ENCODE peak calls at places on chromosomes 16 and 17, in four cellular contexts. B is right lobe of liver, R is gastrocnemius medialis, A is Peyer's patch. Y is an unnamed sample. For H3K27me3, the result is how much of the 10 kb centered on the place peaks cover.

GRCh38 chr17:50355336-50355700 is 9.4 kb downstream of the XYLT2 start:
- DNase-seq in B (no peak), R (no peak), A (no peak), Y (no peak)

GRCh38 chr16:15735610-15736009 is 85.6 kb downstream of the NDE1 start:
- DNase-seq in A (no peak), B (no peak), R (no peak), Y (no peak)

GRCh38 chr16:4800290-4801041 is 2.0 kb downstream of the ROGDI start:
- DNase-seq in B (peak), R (no peak), A (peak), Y (no peak)

GRCh38 chr16:56345406-56346050 is 79.8 kb downstream of the AMFR start:
- DNase-seq in R (no peak), B (peak), A (no peak), Y (no peak)

GRCh38 chr16:72203401-72203800 is 31.4 kb upstream of the PMFBP1 start:
- DNase-seq in B (no peak), R (peak), A (no peak), Y (no peak)

GRCh38 chr17:45777388-45777787 is 6.7 kb upstream of the CRHR1 start:
- DNase-seq in R (no peak), B (no peak), A (no peak), Y (no peak)

GRCh38 chr17:5821057-5821456 is 236.7 kb upstream of the NLRP1 start:
- DNase-seq in R (no peak), B (no peak), A (no peak), Y (no peak)

GRCh38 chr16:29674188-29674587 is 4.8 kb upstream of the QPRT start:
- DNase-seq in R (no peak), B (no peak), A (peak), Y (no peak)

GRCh38 chr16:15820837-15821236 is 36.0 kb downstream of the MYH11 start:
- DNase-seq in B (no peak), A (no peak), R (no peak), Y (no peak)

GRCh38 chr16:81237282-81237681 is 1.2 kb upstream of the BCO1 start:
- DNase-seq in B (peak), A (peak), R (peak), Y (no peak)

GRCh38 chr17:63139356-63139755 is 173.3 kb downstream of the TANC2 start:
- DNase-seq in B (no peak), A (no peak), R (no peak), Y (no peak)

GRCh38 chr17:63137163-63137562 is 171.1 kb downstream of the TANC2 start:
- DNase-seq in B (no peak), R (no peak), A (no peak), Y (no peak)

GRCh38 chr17:63142836-63143235 is 176.8 kb downstream of the TANC2 start:
- DNase-seq in R (no peak), A (no peak), B (no peak), Y (no peak)

GRCh38 chr17:63138713-63139112 is 172.7 kb downstream of the TANC2 start:
- DNase-seq in B (no peak), A (no peak), R (no peak), Y (no peak)

DNA sequence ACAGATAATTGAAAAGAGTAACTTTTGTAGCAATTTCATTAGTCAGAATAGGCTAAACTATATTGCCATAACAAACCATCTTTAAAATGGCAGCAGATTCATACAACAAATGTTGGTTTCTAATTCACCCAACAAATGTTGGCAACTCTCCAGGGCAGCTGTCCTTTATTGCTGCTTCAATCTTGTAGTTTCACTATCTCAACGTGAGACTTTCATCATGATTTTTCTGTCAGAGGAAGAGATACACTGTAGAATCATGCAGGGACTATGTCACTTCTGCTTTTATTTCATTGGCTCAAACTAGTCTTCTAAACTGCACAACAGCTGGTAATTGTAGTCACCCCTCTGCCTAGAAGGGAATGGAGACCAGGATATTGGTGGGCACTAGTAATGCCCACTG is 174.2 kb downstream of the TANC2 start:
- DNase-seq in B (no peak), R (no peak), A (no peak), Y (no peak)
- H3K27me3 ChIP-seq in B (under half), R (under half), A (under half), Y (under half)

GRCh38 chr17:27471321-27472269 is 15.3 kb downstream of the KSR1 start:
- DNase-seq in A (peak), B (no peak), R (no peak), Y (peak)

GRCh38 chr17:27473748-27474609 is 17.7 kb downstream of the KSR1 start:
- DNase-seq in A (peak), R (no peak), B (peak), Y (peak)

GRCh38 chr17:27475070-27475673 is 18.9 kb downstream of the KSR1 start:
- DNase-seq in B (no peak), A (no peak), R (no peak), Y (no peak)

GRCh38 chr17:27475981-27476895 is 20.0 kb downstream of the KSR1 start:
- DNase-seq in B (no peak), R (no peak), A (no peak), Y (no peak)

GRCh38 chr17:27473190-27473747 is 17.0 kb downstream of the KSR1 start:
- DNase-seq in B (no peak), A (no peak), R (no peak), Y (no peak)
- H3K27ac ChIP-seq in B (no peak), A (peak), R (no peak), Y (peak)

GRCh38 chr16:49274936-49275730 is 6.5 kb downstream of the CBLN1 start:
- DNase-seq in B (no peak), R (no peak), A (no peak), Y (no peak)

GRCh38 chr16:49277386-49277742 is 4.3 kb downstream of the CBLN1 start:
- DNase-seq in A (no peak), R (no peak), B (no peak), Y (no peak)

GRCh38 chr16:49277766-49278566 is 3.7 kb downstream of the CBLN1 start:
- DNase-seq in A (no peak), R (no peak), B (no peak), Y (no peak)

GRCh38 chr16:49276646-49277385 is 4.8 kb downstream of the CBLN1 start:
- DNase-seq in R (no peak), A (no peak), B (no peak), Y (no peak)

DNA sequence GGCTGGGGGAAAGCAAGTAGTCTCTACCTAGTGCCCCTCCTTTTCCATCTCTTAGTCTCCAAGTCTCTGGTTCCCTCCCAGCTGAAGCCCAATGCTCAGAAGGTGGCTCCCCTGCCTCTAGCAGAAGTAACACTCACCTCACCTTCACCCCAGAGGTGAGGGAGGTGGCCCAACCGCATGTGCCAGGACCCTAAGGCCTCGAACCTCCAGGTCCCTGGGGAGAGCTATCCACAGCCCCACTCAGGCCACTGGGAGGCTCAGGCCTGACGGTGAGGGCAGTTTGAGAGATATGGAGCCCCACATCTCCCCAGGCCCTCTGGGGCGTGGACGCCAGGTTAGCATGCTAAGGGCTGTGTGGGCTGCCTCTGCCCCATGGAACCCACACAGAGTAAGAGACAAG is 5.8 kb downstream of the CBLN1 start:
- DNase-seq in B (no peak), R (no peak), A (no peak), Y (no peak)
- H3K27me3 ChIP-seq in B (under half), R (half or more), A (under half), Y (under half)

DNA sequence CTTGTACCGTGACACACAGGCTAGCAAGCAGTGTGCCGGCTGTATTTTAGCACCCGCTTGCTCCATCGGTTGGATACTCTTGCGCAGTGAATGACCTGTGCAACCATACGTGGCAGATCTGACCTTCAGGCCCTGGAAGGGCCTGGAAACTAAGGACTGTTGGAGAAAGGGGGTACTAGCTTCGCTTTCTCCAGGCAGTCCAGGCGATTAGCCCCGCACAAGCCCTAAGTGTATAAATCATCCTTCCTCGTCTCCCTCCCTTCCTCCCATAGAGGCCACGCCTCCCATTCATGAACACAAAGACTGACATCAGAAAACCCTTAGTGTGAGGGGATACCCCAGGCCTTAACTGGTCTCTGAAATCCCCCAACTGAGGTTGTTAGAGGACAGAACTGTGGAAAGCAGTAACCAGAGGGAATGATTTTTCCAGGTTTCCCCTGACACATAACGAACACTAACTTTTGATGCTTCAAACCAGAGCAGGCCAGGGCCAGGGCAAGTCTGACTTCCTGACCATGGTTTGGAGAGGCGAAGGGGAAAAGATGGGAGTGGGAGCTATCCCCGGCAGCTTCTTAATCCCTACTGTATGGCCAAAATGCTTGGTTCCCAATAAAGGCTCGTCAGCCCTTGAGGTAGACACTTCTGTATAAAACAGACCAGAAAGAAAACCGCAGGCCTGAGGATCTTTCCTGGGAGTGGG is 1.4 kb upstream of the DYNLL2 start:
- DNase-seq in A (no peak), R (no peak), B (no peak), Y (no peak)
- H3K27ac ChIP-seq in A (no peak), R (no peak), B (no peak), Y (no peak)

GRCh38 chr17:55617441-55617840 is 105.2 kb downstream of the TMEM100 start:
- DNase-seq in B (no peak), A (no peak), R (no peak), Y (no peak)
- H3K27me3 ChIP-seq in B (under half), A (under half), R (under half), Y (under half)

DNA sequence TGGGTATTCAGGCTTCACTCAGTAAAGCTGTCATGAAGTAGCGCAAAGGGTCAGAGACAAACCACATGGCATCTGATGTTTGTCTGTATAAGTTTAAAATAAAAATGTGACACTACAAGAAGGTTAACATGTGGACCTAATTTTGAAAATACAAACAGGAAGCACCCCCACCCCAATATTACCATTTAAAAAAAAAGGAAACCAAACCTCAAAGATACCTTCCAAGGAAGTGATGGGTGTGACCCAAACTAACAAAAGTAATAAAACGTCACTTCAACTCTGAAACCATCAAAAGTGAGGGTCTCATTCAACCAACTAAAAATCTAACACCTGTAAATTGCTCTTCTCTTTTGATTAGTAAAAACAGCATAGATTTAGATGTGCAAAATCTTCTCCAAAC is 3.6 kb downstream of the STAT5B start:
- DNase-seq in A (no peak), R (no peak), B (no peak), Y (peak)
- H3K27ac ChIP-seq in A (no peak), R (peak), B (no peak), Y (peak)

GRCh38 chr16:9658157-9658556 is 524.1 kb downstream of the GRIN2A start:
- DNase-seq in B (no peak), A (no peak), R (no peak), Y (no peak)
- H3K27me3 ChIP-seq in B (under half), A (under half), R (under half), Y (under half)

DNA sequence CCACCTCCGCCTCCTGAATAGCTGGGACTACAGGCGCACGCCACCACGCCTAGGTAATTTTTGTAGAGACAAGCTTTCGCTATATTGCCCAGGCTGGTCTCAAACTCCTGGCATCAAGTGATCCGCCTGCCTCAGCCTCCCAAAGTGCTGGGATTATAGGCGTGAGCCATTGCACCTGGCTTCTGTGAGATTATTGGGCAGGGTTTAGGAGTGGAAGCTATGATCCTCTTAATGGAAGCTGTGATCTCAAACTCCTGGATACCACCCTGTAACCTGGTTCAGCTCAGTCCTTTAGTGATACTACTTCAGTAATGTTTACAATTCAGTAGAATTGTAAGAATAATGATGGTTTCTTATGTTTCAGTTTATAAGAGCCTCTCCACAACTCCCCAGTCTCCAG is 14.1 kb downstream of the NFE2L1 start:
- DNase-seq in R (no peak), B (no peak), A (no peak), Y (no peak)
- H3K27ac ChIP-seq in R (peak), B (no peak), A (no peak), Y (no peak)